ENCODE peak calls at places on chromosomes 11 and 22, in ten cellular contexts. R is sigmoid colon, E is HCT116, C is spleen, W is stomach, Q is HepG2, D is H1, O is breast epithelium, P is transverse colon, S is K562. J is an unnamed sample.

GRCh38 chr11:48538991-48539390 is 50.4 kb downstream of the OR4A47 start:
- DNase-seq in R (no peak), E (no peak), C (no peak), W (no peak), Q (no peak), D (no peak), O (no peak), P (no peak), S (no peak), J (no peak)

GRCh38 chr11:120386318-120386717 is 50.1 kb downstream of the ARHGEF12 start:
- DNase-seq in R (no peak), E (no peak), C (no peak), W (no peak), Q (no peak), D (no peak), O (no peak), P (no peak), S (no peak), J (no peak)

GRCh38 chr11:131037873-131038272 is 121.6 kb upstream of the SNX19 start:
- DNase-seq in R (no peak), E (no peak), C (no peak), W (no peak), Q (no peak), D (no peak), O (no peak), P (no peak), S (no peak), J (no peak)

GRCh38 chr22:24090581-24090980 is 79.5 kb downstream of the CABIN1 start:
- DNase-seq in R (peak; percentile 30), E (no peak), C (peak; percentile 33), W (no peak), Q (no peak), D (no peak), O (no peak), P (no peak), S (peak; percentile 32), J (no peak)

GRCh38 chr11:106242723-106243405 is 165.4 kb downstream of the AASDHPPT start:
- DNase-seq in R (no peak), E (no peak), C (no peak), W (no peak), Q (no peak), D (no peak), O (no peak), P (no peak), S (no peak), J (no peak)

GRCh38 chr11:122978303-122978620 is 3.4 kb downstream of the BSX start:
- DNase-seq in R (no peak), E (no peak), C (no peak), W (no peak), Q (no peak), D (no peak), O (no peak), P (no peak), S (no peak), J (no peak)

GRCh38 chr11:28792856-28793255 is 684.7 kb downstream of the METTL15 start:
- DNase-seq in R (no peak), E (no peak), C (peak; percentile 69), W (no peak), Q (no peak), D (no peak), O (no peak), P (no peak), S (no peak), J (no peak)

GRCh38 chr22:38850941-38851849 is 7.4 kb upstream of the NPTXR start:
- DNase-seq in R (no peak), E (peak; percentile 46), C (no peak), W (no peak), Q (no peak), D (no peak), O (no peak), P (no peak), S (peak; percentile 41), J (no peak)

GRCh38 chr22:35258144-35258988 is 1.1 kb downstream of the HMGXB4 start:
- DNase-seq in R (no peak), E (no peak), C (no peak), W (no peak), Q (no peak), D (no peak), O (no peak), P (peak; percentile 17), S (peak; percentile 24), J (peak; percentile 16)

GRCh38 chr11:47215366-47215925 is 672 bp downstream of the DDB2 start:
- DNase-seq in R (no peak), E (no peak), C (no peak), W (no peak), Q (peak; percentile 48), D (no peak), O (no peak), P (no peak), S (no peak), J (no peak)

GRCh38 chr11:47208628-47209027 is 6.1 kb upstream of the DDB2 start:
- DNase-seq in R (no peak), E (no peak), C (no peak), W (no peak), Q (no peak), D (no peak), O (no peak), P (no peak), S (no peak), J (no peak)

GRCh38 chr11:47212938-47213337 is 1.8 kb upstream of the DDB2 start:
- DNase-seq in R (no peak), E (no peak), C (no peak), W (peak; percentile 66), Q (no peak), D (no peak), O (no peak), P (peak; percentile 25), S (no peak), J (no peak)

GRCh38 chr11:47216141-47216798 is 1.5 kb downstream of the DDB2 start:
- DNase-seq in R (no peak), E (peak; percentile 45), C (no peak), W (peak; percentile 69), Q (peak; percentile 74), D (no peak), O (no peak), P (peak; percentile 68), S (peak; percentile 53), J (peak; percentile 46)

GRCh38 chr11:47213985-47214564 is 699 bp upstream of the DDB2 start:
- DNase-seq in R (peak; percentile 98), E (peak; percentile 81), C (peak; percentile 97), W (peak; percentile 94), Q (peak; percentile 86), D (peak; percentile 69), O (peak; percentile 89), P (peak; percentile 94), S (peak; percentile 22), J (peak; percentile 90)
- TF ChIP-seq POLR2A in R (peak; percentile 91), E (peak; percentile 62), C (no peak), W (no peak), Q (peak; percentile 58), D (peak; percentile 75), O (peak; percentile 36), P (peak; percentile 86), S (no peak), J (peak; percentile 70)

GRCh38 chr11:114131366-114131963 is 72.0 kb downstream of the ZBTB16 start:
- DNase-seq in R (peak; percentile 44), E (no peak), C (no peak), W (no peak), Q (no peak), D (no peak), O (no peak), P (peak; percentile 8), S (no peak), J (no peak)

GRCh38 chr11:114125959-114126358 is 66.4 kb downstream of the ZBTB16 start:
- DNase-seq in R (peak; percentile 64), E (no peak), C (no peak), W (no peak), Q (no peak), D (no peak), O (no peak), P (no peak), S (no peak), J (no peak)

GRCh38 chr11:114125531-114125930 is 66.0 kb downstream of the ZBTB16 start:
- DNase-seq in R (peak; percentile 65), E (no peak), C (no peak), W (no peak), Q (no peak), D (no peak), O (no peak), P (no peak), S (no peak), J (no peak)

GRCh38 chr11:114129699-114130659 is 70.5 kb downstream of the ZBTB16 start:
- DNase-seq in R (peak; percentile 60), E (no peak), C (no peak), W (no peak), Q (no peak), D (no peak), O (no peak), P (no peak), S (no peak), J (peak; percentile 65)

DNA sequence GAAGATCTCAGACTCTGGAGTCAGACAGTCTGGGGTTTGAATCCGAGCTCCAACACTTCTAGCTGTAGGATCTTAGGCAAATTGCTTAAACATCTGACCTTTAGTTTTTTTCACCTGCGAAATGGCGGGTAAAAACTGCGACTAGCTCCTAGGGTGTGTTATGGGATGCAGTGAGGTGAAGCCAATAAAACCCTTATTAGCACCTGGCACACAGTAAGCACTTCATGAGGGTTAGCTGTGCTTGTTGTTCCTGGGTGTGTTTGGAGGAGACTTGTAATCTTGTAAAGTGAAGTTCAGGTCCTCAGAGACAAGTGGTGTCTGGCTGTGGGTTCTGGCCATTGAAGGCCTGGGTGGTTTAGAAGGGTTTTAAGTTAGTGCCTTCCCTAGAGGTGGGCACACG is 68.9 kb downstream of the ZBTB16 start:
- DNase-seq in R (peak; percentile 15), E (no peak), C (no peak), W (no peak), Q (no peak), D (no peak), O (no peak), P (peak; percentile 39), S (no peak), J (no peak)
- H3K4me1 ChIP-seq in R (peaks cover 100% of the 10 kb centered on the region), E (no peaks in the 10 kb centered on the region), C (peaks cover 42% of the 10 kb centered on the region), W (peaks cover 98% of the 10 kb centered on the region), Q (no peaks in the 10 kb centered on the region), D (no peaks in the 10 kb centered on the region), O (no peaks in the 10 kb centered on the region), P (peaks cover 62% of the 10 kb centered on the region), S (no peaks in the 10 kb centered on the region), J (peaks cover 50% of the 10 kb centered on the region)

GRCh38 chr22:46113110-46113909 is 37.0 kb upstream of the PPARA start:
- DNase-seq in R (no peak), E (no peak), C (no peak), W (no peak), Q (no peak), D (no peak), O (no peak), P (no peak), S (no peak), J (no peak)
- TF ChIP-seq POLR2AphosphoS5 in R (no peak), E (no peak), C (peak; percentile 54), W (no peak), Q (no peak), D (no peak), O (no peak), P (no peak), S (no peak), J (no peak)

DNA sequence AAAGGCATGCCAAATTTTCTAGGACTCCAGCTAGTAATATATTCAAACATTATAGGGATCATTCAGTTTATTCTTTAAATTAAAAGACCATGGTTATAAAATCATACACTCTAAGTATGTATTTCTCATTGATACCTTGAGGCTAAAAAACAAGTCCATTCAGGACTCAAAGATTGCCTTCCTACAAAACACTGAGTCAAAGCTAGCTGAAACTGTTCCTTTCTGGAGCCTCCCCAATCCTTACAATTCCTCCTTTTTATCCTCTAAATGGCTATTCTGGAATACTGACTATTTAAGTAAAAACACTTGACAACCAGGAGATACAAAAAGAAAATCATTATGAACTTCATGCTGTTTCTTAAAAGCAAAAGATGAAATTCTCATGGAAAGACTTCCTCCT is 4.9 kb upstream of the TTLL12 start:
- DNase-seq in R (no peak), E (no peak), C (no peak), W (no peak), Q (no peak), D (no peak), O (no peak), P (no peak), S (no peak), J (no peak)
- TF ChIP-seq POLR2A in R (no peak), E (no peak), C (no peak), W (no peak), Q (no peak), D (no peak), O (no peak), P (no peak), S (no peak), J (no peak)

J was measured in prostate gland.